ENCODE peak calls at places on chromosomes 6 and 20, in six cellular contexts. One of them, this sample, is unnamed.

GRCh38 chr6:121896771-121897170 is 461.3 kb downstream of the GJA1 start:
- DNase-seq in endothelial cell of umbilical vein: no peak
- DNase-seq in neural progenitor cell: no peak
- DNase-seq in HepG2: no peak
- DNase-seq in HCT116: no peak
- DNase-seq in astrocyte: no peak
- DNase-seq in this sample: no peak

GRCh38 chr20:13402171-13402760 is 181.2 kb downstream of the ISM1 start:
- DNase-seq in astrocyte: no peak
- DNase-seq in neural progenitor cell: no peak
- DNase-seq in endothelial cell of umbilical vein: peak; percentile 17
- DNase-seq in HCT116: no peak
- DNase-seq in HepG2: no peak
- DNase-seq in this sample: peak; percentile 5

GRCh38 chr6:10316327-10316726 is 98.5 kb downstream of the TFAP2A start:
- DNase-seq in HCT116: no peak
- DNase-seq in endothelial cell of umbilical vein: no peak
- DNase-seq in neural progenitor cell: no peak
- DNase-seq in HepG2: no peak
- DNase-seq in astrocyte: peak; percentile 95
- DNase-seq in this sample: peak; percentile 80

GRCh38 chr6:125779924-125780539 is 10.7 kb upstream of the NCOA7 start:
- DNase-seq in HCT116: peak; percentile 83
- DNase-seq in HepG2: peak; percentile 96
- DNase-seq in neural progenitor cell: peak; percentile 93
- DNase-seq in endothelial cell of umbilical vein: peak; percentile 96
- DNase-seq in astrocyte: peak; percentile 81
- DNase-seq in this sample: peak; percentile 94

GRCh38 chr6:140032177-140032576 is 657.7 kb upstream of the CITED2 start:
- DNase-seq in neural progenitor cell: no peak
- DNase-seq in astrocyte: no peak
- DNase-seq in HepG2: no peak
- DNase-seq in endothelial cell of umbilical vein: no peak
- DNase-seq in HCT116: no peak
- DNase-seq in this sample: no peak

GRCh38 chr6:27296106-27296783 is 15.8 kb downstream of the POM121L2 start:
- DNase-seq in HCT116: peak; percentile 36
- DNase-seq in HepG2: no peak
- DNase-seq in neural progenitor cell: peak; percentile 91
- DNase-seq in astrocyte: peak; percentile 29
- DNase-seq in endothelial cell of umbilical vein: peak; percentile 39
- DNase-seq in this sample: peak; percentile 55

GRCh38 chr20:32479012-32479411 is 106.1 kb downstream of the NOL4L start:
- DNase-seq in endothelial cell of umbilical vein: no peak
- DNase-seq in HCT116: no peak
- DNase-seq in neural progenitor cell: no peak
- DNase-seq in astrocyte: no peak
- DNase-seq in HepG2: no peak
- DNase-seq in this sample: no peak

GRCh38 chr6:54266400-54266923 is 41.8 kb upstream of the TINAG start:
- DNase-seq in HCT116: no peak
- DNase-seq in HepG2: no peak
- DNase-seq in endothelial cell of umbilical vein: no peak
- DNase-seq in astrocyte: no peak
- DNase-seq in neural progenitor cell: peak; percentile 23
- DNase-seq in this sample: no peak

GRCh38 chr20:47125553-47126373 is 230.7 kb downstream of the ZMYND8 start:
- DNase-seq in endothelial cell of umbilical vein: no peak
- DNase-seq in HepG2: no peak
- DNase-seq in astrocyte: peak; percentile 43
- DNase-seq in neural progenitor cell: peak; percentile 79
- DNase-seq in HCT116: no peak
- DNase-seq in this sample: no peak

GRCh38 chr6:28269492-28269891 is 2.5 kb downstream of the ZSCAN26 start:
- DNase-seq in HCT116: peak; percentile 64
- DNase-seq in neural progenitor cell: no peak
- DNase-seq in HepG2: no peak
- DNase-seq in endothelial cell of umbilical vein: peak; percentile 75
- DNase-seq in astrocyte: peak; percentile 90
- DNase-seq in this sample: peak; percentile 92

GRCh38 chr6:26268659-26269402 is 96.2 kb upstream of the BTN3A2 start:
- DNase-seq in HepG2: peak; percentile 22
- DNase-seq in astrocyte: peak; percentile 71
- DNase-seq in neural progenitor cell: peak; percentile 87
- DNase-seq in HCT116: no peak
- DNase-seq in endothelial cell of umbilical vein: no peak
- DNase-seq in this sample: peak; percentile 83

GRCh38 chr6:106509420-106510089 is 119.7 kb downstream of the RTN4IP1 start:
- DNase-seq in endothelial cell of umbilical vein: no peak
- DNase-seq in HCT116: no peak
- DNase-seq in HepG2: peak; percentile 28
- DNase-seq in astrocyte: no peak
- DNase-seq in neural progenitor cell: peak; percentile 77
- DNase-seq in this sample: no peak

GRCh38 chr20:63639093-63639860 is 12.4 kb upstream of the GMEB2 start:
- DNase-seq in HCT116: no peak
- DNase-seq in HepG2: no peak
- DNase-seq in astrocyte: no peak
- DNase-seq in neural progenitor cell: no peak
- DNase-seq in endothelial cell of umbilical vein: no peak
- DNase-seq in this sample: no peak

GRCh38 chr6:34273242-34273805 is 24.5 kb upstream of the SMIM29 start:
- DNase-seq in astrocyte: peak; percentile 6
- DNase-seq in HepG2: peak; percentile 46
- DNase-seq in endothelial cell of umbilical vein: peak; percentile 95
- DNase-seq in neural progenitor cell: no peak
- DNase-seq in HCT116: no peak
- DNase-seq in this sample: no peak

GRCh38 chr20:38298768-38299288 is 5.1 kb upstream of the BPI start:
- DNase-seq in HCT116: no peak
- DNase-seq in astrocyte: no peak
- DNase-seq in neural progenitor cell: no peak
- DNase-seq in HepG2: no peak
- DNase-seq in endothelial cell of umbilical vein: peak; percentile 31
- DNase-seq in this sample: no peak

GRCh38 chr6:3919130-3919628 is 70.0 kb downstream of the FAM50B start:
- DNase-seq in endothelial cell of umbilical vein: no peak
- DNase-seq in neural progenitor cell: no peak
- DNase-seq in HepG2: no peak
- DNase-seq in astrocyte: no peak
- DNase-seq in HCT116: no peak
- DNase-seq in this sample: no peak

GRCh38 chr20:6562111-6562510 is 205.4 kb upstream of the BMP2 start:
- DNase-seq in endothelial cell of umbilical vein: peak; percentile 99
- DNase-seq in neural progenitor cell: no peak
- DNase-seq in astrocyte: peak; percentile 90
- DNase-seq in HepG2: no peak
- DNase-seq in HCT116: no peak
- DNase-seq in this sample: peak; percentile 70

GRCh38 chr6:2215342-2215741 is 30.1 kb downstream of the GMDS start:
- DNase-seq in astrocyte: no peak
- DNase-seq in neural progenitor cell: no peak
- DNase-seq in HepG2: no peak
- DNase-seq in HCT116: no peak
- DNase-seq in endothelial cell of umbilical vein: no peak
- DNase-seq in this sample: no peak

GRCh38 chr6:53018443-53018842 is 23.4 kb upstream of the GSTA4 start:
- DNase-seq in endothelial cell of umbilical vein: no peak
- DNase-seq in HepG2: no peak
- DNase-seq in astrocyte: no peak
- DNase-seq in neural progenitor cell: no peak
- DNase-seq in HCT116: no peak
- DNase-seq in this sample: no peak

GRCh38 chr20:44614525-44614924 is 32.1 kb downstream of the PKIG start:
- DNase-seq in HCT116: no peak
- DNase-seq in endothelial cell of umbilical vein: no peak
- DNase-seq in HepG2: no peak
- DNase-seq in neural progenitor cell: no peak
- DNase-seq in astrocyte: no peak
- DNase-seq in this sample: no peak

GRCh38 chr20:58556961-58557360 is 41.8 kb upstream of the APCDD1L start:
- DNase-seq in astrocyte: no peak
- DNase-seq in HepG2: no peak
- DNase-seq in neural progenitor cell: no peak
- DNase-seq in endothelial cell of umbilical vein: no peak
- DNase-seq in HCT116: no peak
- DNase-seq in this sample: no peak

GRCh38 chr20:2108987-2109386 is 7.4 kb downstream of the STK35 start:
- DNase-seq in astrocyte: peak; percentile 73
- DNase-seq in HepG2: peak; percentile 33
- DNase-seq in neural progenitor cell: no peak
- DNase-seq in endothelial cell of umbilical vein: no peak
- DNase-seq in HCT116: peak; percentile 7
- DNase-seq in this sample: peak; percentile 90

GRCh38 chr20:63957690-63958441 is 1.6 kb upstream of the UCKL1 start:
- DNase-seq in astrocyte: no peak
- DNase-seq in HepG2: peak; percentile 59
- DNase-seq in endothelial cell of umbilical vein: no peak
- DNase-seq in HCT116: peak; percentile 67
- DNase-seq in neural progenitor cell: peak; percentile 48
- DNase-seq in this sample: peak; percentile 50

GRCh38 chr6:170172825-170173231 is 118.0 kb downstream of the DLL1 start:
- DNase-seq in HCT116: no peak
- DNase-seq in neural progenitor cell: no peak
- DNase-seq in endothelial cell of umbilical vein: no peak
- DNase-seq in astrocyte: no peak
- DNase-seq in HepG2: no peak
- DNase-seq in this sample: no peak

GRCh38 chr20:44495802-44496481 is 20.3 kb downstream of the TTPAL start:
- DNase-seq in astrocyte: peak; percentile 98
- DNase-seq in HepG2: no peak
- DNase-seq in neural progenitor cell: no peak
- DNase-seq in endothelial cell of umbilical vein: peak; percentile 48
- DNase-seq in HCT116: peak; percentile 77
- DNase-seq in this sample: peak; percentile 99

DNA sequence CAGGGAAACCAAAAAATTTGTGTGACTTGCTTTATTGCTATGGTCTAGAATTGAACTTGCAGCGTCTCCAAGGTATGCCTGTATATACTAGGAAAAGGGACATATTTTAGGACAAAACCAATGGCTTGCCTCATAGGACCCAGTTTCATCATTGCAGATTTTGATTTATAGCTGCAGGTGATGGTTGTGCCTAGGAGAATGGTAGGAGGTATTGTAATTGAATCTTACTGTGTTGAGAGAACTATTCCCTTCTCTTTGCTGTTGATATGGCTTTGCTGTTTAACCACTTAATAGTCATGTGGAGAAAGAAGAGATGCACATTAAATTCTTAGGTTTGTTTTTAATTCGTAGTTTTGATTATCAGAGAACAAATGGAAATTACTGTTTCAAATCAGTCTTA is 16.4 kb downstream of the DSTN start:
- DNase-seq in HCT116: no peak
- DNase-seq in neural progenitor cell: no peak
- DNase-seq in HepG2: no peak
- DNase-seq in astrocyte: no peak
- DNase-seq in endothelial cell of umbilical vein: no peak
- DNase-seq in this sample: no peak
- H4K20me1 ChIP-seq in HCT116: peaks cover 2% of the 10 kb centered on the region
- H4K20me1 ChIP-seq in neural progenitor cell: peaks cover 14% of the 10 kb centered on the region
- H4K20me1 ChIP-seq in HepG2: no peaks in the 10 kb centered on the region
- H4K20me1 ChIP-seq in astrocyte: peaks cover 97% of the 10 kb centered on the region
- H4K20me1 ChIP-seq in endothelial cell of umbilical vein: peaks cover 6% of the 10 kb centered on the region
- H4K20me1 ChIP-seq in this sample: peaks cover 41% of the 10 kb centered on the region

GRCh38 chr20:34312544-34313217 is 9.5 kb upstream of the AHCY start:
- DNase-seq in HCT116: peak; percentile 81
- DNase-seq in endothelial cell of umbilical vein: peak; percentile 87
- DNase-seq in astrocyte: peak; percentile 56
- DNase-seq in neural progenitor cell: peak; percentile 93
- DNase-seq in HepG2: peak; percentile 96
- DNase-seq in this sample: peak; percentile 95
- H3K4me3 ChIP-seq in HCT116: peak overlapping the region; percentile 2
- H3K4me3 ChIP-seq in endothelial cell of umbilical vein: no peak overlapping the region
- H3K4me3 ChIP-seq in astrocyte: no peak overlapping the region
- H3K4me3 ChIP-seq in neural progenitor cell: peak overlapping the region; percentile 49
- H3K4me3 ChIP-seq in HepG2: peak overlapping the region; percentile 53
- H3K4me3 ChIP-seq in this sample: peak overlapping the region; percentile 56

GRCh38 chr6:156190270-156190669 is 586.9 kb upstream of the ARID1B start:
- DNase-seq in endothelial cell of umbilical vein: no peak
- DNase-seq in neural progenitor cell: no peak
- DNase-seq in astrocyte: no peak
- DNase-seq in HCT116: no peak
- DNase-seq in HepG2: no peak
- DNase-seq in this sample: no peak

GRCh38 chr6:156189195-156189594 is 588.0 kb upstream of the ARID1B start:
- DNase-seq in neural progenitor cell: no peak
- DNase-seq in astrocyte: no peak
- DNase-seq in HepG2: no peak
- DNase-seq in HCT116: no peak
- DNase-seq in endothelial cell of umbilical vein: no peak
- DNase-seq in this sample: no peak

GRCh38 chr6:156193381-156193780 is 583.8 kb upstream of the ARID1B start:
- DNase-seq in HepG2: no peak
- DNase-seq in HCT116: no peak
- DNase-seq in neural progenitor cell: no peak
- DNase-seq in endothelial cell of umbilical vein: no peak
- DNase-seq in astrocyte: no peak
- DNase-seq in this sample: no peak

GRCh38 chr6:156189714-156190113 is 587.5 kb upstream of the ARID1B start:
- DNase-seq in HepG2: no peak
- DNase-seq in HCT116: no peak
- DNase-seq in endothelial cell of umbilical vein: no peak
- DNase-seq in neural progenitor cell: no peak
- DNase-seq in astrocyte: no peak
- DNase-seq in this sample: no peak

DNA sequence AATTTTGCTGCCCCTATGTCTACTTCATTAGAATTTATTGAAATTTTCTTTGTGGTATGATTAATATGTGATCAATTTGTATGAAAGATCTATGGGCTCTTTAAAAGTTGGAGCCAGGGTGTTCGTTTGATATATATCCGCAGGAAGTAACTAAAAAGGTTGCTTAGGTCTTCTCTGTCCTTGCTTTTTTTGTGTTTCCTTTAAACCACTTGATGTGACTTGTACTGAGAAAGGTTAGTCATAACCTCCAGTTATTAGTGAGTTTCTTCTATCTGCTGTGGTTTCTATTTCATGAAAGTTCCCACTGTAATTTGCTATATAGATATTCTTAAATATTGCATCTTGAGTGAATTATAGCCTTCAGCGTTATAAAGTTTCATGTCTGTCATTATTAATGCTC is 585.3 kb upstream of the ARID1B start:
- DNase-seq in neural progenitor cell: no peak
- DNase-seq in HCT116: no peak
- DNase-seq in HepG2: no peak
- DNase-seq in endothelial cell of umbilical vein: no peak
- DNase-seq in astrocyte: no peak
- DNase-seq in this sample: no peak
- H3K9ac ChIP-seq in neural progenitor cell: no peak overlapping the region
- H3K9ac ChIP-seq in HCT116: no peak overlapping the region
- H3K9ac ChIP-seq in HepG2: no peak overlapping the region
- H3K9ac ChIP-seq in endothelial cell of umbilical vein: no peak overlapping the region
- H3K9ac ChIP-seq in astrocyte: no peak overlapping the region
- H3K9ac ChIP-seq in this sample: no peak overlapping the region

DNA sequence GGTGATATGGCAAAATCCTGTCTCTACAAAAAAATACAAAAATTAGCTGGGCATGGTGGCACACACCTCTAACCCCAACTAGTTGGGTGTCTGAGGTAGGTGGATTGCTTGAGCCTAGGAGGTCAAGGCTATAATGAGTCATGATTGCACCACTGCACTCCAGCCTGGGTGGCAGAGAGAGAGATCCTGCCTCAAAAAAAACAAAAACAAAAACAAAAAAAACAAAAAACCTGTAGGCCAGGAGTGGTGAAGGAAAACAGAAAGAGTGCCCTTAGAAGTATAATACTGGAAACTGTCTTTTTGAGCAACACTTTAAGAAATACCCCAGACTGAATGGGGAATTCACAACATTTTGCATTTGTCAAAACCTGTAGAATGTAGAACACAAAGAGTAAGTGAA is 85.3 kb downstream of the JARID2 start:
- DNase-seq in endothelial cell of umbilical vein: no peak
- DNase-seq in astrocyte: no peak
- DNase-seq in HCT116: no peak
- DNase-seq in neural progenitor cell: no peak
- DNase-seq in HepG2: peak; percentile 49
- DNase-seq in this sample: peak; percentile 37
- H4K20me1 ChIP-seq in endothelial cell of umbilical vein: no peaks in the 10 kb centered on the region
- H4K20me1 ChIP-seq in astrocyte: peaks cover 93% of the 10 kb centered on the region
- H4K20me1 ChIP-seq in HCT116: no peaks in the 10 kb centered on the region
- H4K20me1 ChIP-seq in neural progenitor cell: peaks cover 93% of the 10 kb centered on the region
- H4K20me1 ChIP-seq in HepG2: no peaks in the 10 kb centered on the region
- H4K20me1 ChIP-seq in this sample: peaks cover 37% of the 10 kb centered on the region

This sample was measured in PC-3.